ENCODE peak calls at places on chromosome 7, in nine cellular contexts. K is fibroblast of mammary gland; R is H1; J is bronchial epithelial cell; H is CD8-positive, alpha-beta T cell; G is body of pancreas; B is HCT116; W is fibroblast of the aortic adventitia; X is BJ. E is an unnamed sample.

GRCh38 chr7:127409629-127410028 is 17.1 kb upstream of the ZNF800 start:
- DNase-seq in K (no peak), R (no peak), J (no peak), H (no peak), G (no peak), B (no peak), W (peak), X (no peak), E (peak)

GRCh38 chr7:48274662-48275061 is 103.4 kb downstream of the ABCA13 start:
- DNase-seq in K (no peak), R (no peak), J (peak), H (no peak), G (no peak), B (no peak), W (peak), X (no peak), E (peak)

GRCh38 chr7:36941359-36941758 is 217.1 kb upstream of the AOAH start:
- DNase-seq in K (no peak), R (no peak), J (no peak), H (no peak), G (no peak), B (no peak), W (no peak), X (no peak), E (no peak)

GRCh38 chr7:44287488-44288380 is 37.7 kb downstream of the CAMK2B start:
- DNase-seq in K (no peak), R (no peak), J (no peak), H (no peak), G (peak), B (no peak), W (no peak), X (no peak), E (no peak)

GRCh38 chr7:14851610-14852009 is 50.9 kb downstream of the DGKB start:
- DNase-seq in K (no peak), R (no peak), J (peak), H (no peak), G (no peak), B (no peak), W (no peak), X (no peak), E (no peak)

GRCh38 chr7:5143935-5144903 is 45.8 kb upstream of the WIPI2 start:
- DNase-seq in K (peak), R (no peak), J (no peak), H (peak), G (peak), B (no peak), W (peak), X (no peak), E (peak)

GRCh38 chr7:39645482-39646407 is 22.4 kb downstream of the RALA start:
- DNase-seq in K (no peak), R (no peak), J (no peak), H (no peak), G (no peak), B (no peak), W (peak), X (no peak), E (no peak)

GRCh38 chr7:55552320-55553086 is 19.8 kb downstream of the VOPP1 start:
- DNase-seq in K (peak), R (no peak), J (peak), H (no peak), G (peak), B (no peak), W (peak), X (no peak), E (peak)

GRCh38 chr7:83211685-83212084 is 49.0 kb upstream of the PCLO start:
- DNase-seq in K (no peak), R (peak), J (no peak), H (no peak), G (no peak), B (no peak), W (no peak), X (no peak), E (no peak)

GRCh38 chr7:134660242-134660785 is 13.7 kb downstream of the BPGM start:
- DNase-seq in K (peak), R (no peak), J (no peak), H (no peak), G (no peak), B (no peak), W (peak), X (no peak), E (peak)

GRCh38 chr7:79452032-79452494 is 1.4 kb downstream of the MAGI2 start:
- DNase-seq in K (peak), R (peak), J (peak), H (no peak), G (peak), B (no peak), W (peak), X (no peak), E (peak)

GRCh38 chr7:79453266-79453557 is 255 bp downstream of the MAGI2 start:
- DNase-seq in K (no peak), R (no peak), J (no peak), H (no peak), G (no peak), B (no peak), W (no peak), X (no peak), E (no peak)

GRCh38 chr7:79452495-79453265 is 787 bp downstream of the MAGI2 start:
- DNase-seq in K (peak), R (no peak), J (no peak), H (no peak), G (no peak), B (no peak), W (peak), X (no peak), E (peak)

GRCh38 chr7:79453558-79454324 is at the start of gene MAGI2:
- DNase-seq in K (peak), R (no peak), J (peak), H (no peak), G (peak), B (no peak), W (peak), X (peak), E (peak)

GRCh38 chr7:79451580-79451979 is 1.9 kb downstream of the MAGI2 start:
- DNase-seq in K (peak), R (no peak), J (peak), H (no peak), G (no peak), B (no peak), W (no peak), X (no peak), E (no peak)
- H3K4me3 ChIP-seq in K (peak), R (peak), J (peak), H (peak), G (no peak), B (no peak), W (peak), X (peak), E (peak)

DNA sequence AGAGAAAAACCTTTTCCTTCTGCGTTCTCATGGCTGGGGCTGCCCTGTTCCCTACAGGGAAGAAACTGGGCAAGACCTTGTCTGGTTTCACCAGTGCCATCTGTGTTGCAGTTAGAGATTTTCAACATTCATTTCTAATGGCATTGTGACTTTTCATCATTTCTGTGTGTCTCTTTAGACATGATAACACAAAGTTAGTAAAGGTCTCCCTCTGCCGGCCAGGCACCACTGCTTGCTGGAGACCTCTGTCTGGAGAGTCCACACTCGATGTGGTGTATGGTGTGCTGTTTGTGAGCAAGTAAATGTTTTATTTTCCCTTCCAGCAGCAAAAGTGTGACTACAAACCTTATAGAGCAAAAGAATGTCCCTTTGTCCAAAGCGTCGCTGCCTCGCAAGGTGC is 213.5 kb downstream of the PAXIP1 start:
- DNase-seq in K (no peak), R (no peak), J (no peak), H (no peak), G (peak), B (peak), W (no peak), X (no peak), E (no peak)
- TF ChIP-seq CTCF in K (no peak), R (peak), J (no peak), H (no peak), G (peak), B (peak), W (no peak), X (no peak), E (peak)

GRCh38 chr7:30911133-30911532 is 520 bp upstream of the AQP1 start:
- DNase-seq in K (no peak), R (no peak), J (no peak), H (no peak), G (no peak), B (no peak), W (no peak), X (no peak), E (no peak)
- H3K4me3 ChIP-seq in K (no peak), R (no peak), J (no peak), H (no peak), G (no peak), B (no peak), W (no peak), X (no peak), E (no peak)

GRCh38 chr7:52168085-52168484 is 851.5 kb upstream of the COBL start:
- DNase-seq in K (no peak), R (peak), J (no peak), H (no peak), G (no peak), B (no peak), W (no peak), X (no peak), E (no peak)
- TF ChIP-seq CTCF in K (no peak), R (peak), J (no peak), H (no peak), G (no peak), B (no peak), W (no peak), X (no peak), E (no peak)

DNA sequence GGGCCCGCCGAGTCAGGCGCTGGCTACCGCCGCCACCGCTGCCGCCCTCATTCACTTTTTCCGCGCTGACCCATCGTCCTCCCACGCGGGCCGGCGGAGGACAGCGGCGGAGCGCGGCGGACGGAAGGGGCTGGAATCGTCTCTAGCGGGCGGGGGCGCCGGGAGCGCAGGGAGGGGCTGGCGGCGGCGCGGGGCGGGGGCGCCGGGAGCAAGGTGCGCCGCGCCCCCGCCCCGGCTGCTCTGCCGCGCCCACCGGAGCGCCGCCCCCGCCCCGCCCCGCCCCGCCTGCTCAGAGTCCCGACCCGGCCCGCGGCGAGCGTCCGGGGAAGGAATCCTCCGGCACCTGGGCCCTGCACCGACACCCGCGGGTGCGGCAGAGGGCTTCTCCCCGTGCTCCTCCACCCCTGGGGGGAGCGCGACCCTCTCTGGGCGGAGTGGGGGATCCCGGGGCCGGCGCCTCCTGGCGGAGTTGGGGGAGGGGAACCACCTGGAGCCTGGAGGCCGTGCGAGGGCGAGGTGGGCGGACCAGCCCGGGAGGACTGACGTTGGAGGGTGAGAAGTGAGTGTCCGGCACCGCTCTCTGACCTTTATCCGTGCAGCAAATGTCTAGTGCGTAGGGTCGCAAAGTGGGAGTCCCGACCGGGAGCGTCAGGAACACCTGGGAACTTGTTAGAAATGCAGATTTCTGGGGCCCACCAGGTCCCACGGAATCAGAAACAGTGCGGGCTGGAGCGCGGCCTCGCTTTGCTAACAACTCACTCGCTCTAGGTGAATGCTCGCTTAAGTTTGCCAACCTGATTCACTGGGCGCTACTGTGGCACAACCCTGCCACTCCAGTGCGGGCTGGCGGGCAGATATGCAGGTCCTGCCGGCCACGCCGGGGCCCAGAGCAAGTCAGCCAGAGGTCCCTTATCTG is at the start of gene COBL:
- DNase-seq in K (no peak), R (no peak), J (no peak), H (no peak), G (peak), B (no peak), W (no peak), X (no peak), E (no peak)
- H3K4me3 ChIP-seq in K (peak), R (peak), J (peak), H (no peak), G (peak), B (peak), W (no peak), X (no peak), E (peak)

GRCh38 chr7:154584352-154585252 is 418.3 kb downstream of the PAXIP1 start:
- DNase-seq in K (no peak), R (no peak), J (no peak), H (no peak), G (no peak), B (no peak), W (no peak), X (no peak), E (peak)
- TF ChIP-seq CTCF in K (no peak), R (peak), J (no peak), H (no peak), G (no peak), B (no peak), W (no peak), X (no peak), E (peak)

DNA sequence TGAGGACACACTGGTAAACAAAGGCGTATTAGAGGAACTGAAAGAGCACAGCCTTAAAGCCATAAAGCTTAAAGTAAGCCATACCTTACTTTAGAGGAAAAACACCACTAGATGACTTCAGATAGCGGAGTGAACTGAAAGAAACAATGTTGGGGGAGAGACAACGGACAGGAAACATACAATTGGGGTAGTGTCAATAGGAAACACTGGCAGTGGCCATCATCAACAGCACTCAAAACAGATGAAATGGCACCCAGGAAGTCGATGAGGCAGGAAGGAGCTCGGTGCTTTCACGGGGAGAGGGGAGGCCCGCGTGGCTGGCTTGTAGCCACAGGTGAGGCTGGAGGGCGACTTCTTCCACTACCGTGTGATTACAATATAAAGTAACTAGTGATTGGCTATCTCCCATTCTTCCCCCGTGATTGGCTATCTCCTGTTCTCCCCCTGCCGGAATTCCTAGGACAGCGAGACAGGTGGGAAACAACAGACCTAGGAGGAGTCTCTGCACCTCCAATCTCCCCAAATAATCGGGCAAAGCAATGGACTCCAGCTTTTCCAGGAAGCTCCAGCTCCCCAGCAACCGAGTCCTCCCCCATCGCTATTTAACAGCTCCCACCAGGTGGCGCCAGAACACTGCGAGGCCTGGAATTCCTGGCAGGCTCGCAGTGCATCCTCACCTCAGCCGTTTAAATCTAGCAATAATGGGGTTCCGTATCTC is 2.4 kb upstream of the TAS2R38 start:
- DNase-seq in K (peak), R (peak), J (peak), H (peak), G (peak), B (peak), W (peak), X (no peak), E (peak)
- H3K4me3 ChIP-seq in K (no peak), R (no peak), J (peak), H (peak), G (no peak), B (peak), W (peak), X (no peak), E (no peak)

DNA sequence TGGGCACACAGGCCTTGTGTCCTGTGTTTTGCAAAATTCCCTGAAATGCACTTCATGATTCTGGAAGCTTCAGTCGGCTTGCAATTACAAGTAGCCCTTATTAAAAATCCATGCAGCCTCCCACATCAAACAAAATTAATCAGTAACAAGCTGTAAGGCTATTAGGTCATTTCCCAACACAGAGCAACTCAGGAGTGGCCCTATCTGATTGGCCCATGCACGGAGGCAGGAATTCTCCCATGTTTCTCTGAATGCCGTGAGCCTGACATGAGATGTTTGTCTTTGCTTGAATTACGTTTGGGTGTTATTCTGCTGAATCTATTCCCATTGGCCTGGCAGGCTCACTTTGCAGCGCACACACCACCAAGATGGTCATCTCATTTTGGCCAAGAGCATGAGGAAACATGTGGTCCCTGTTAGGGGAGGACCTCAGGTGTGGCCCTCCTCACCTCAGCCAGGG is 36.9 kb downstream of the FOXL3 start:
- DNase-seq in K (no peak), R (no peak), J (peak), H (no peak), G (peak), B (no peak), W (no peak), X (no peak), E (no peak)
- TF ChIP-seq CTCF in K (no peak), R (no peak), J (no peak), H (no peak), G (peak), B (no peak), W (no peak), X (no peak), E (no peak)